ENCODE peak calls at places on chromosomes 16 and 17, in nine cellular contexts. W is tibial nerve, P is A549, G is sigmoid colon, C is cardiac muscle cell, M is stomach, U is heart left ventricle, Z is tibial artery, R is uterus. D is an unnamed sample. For H3K4me1, the result is how much of the 10 kb centered on the place peaks cover.

GRCh38 chr16:69187891-69188451 is 1.0 kb downstream of the SNTB2 start:
- DNase-seq in W (peak), P (peak), G (peak), C (peak), M (peak), U (peak), Z (peak), R (peak), D (peak)

GRCh38 chr17:67260051-67260987 is 15.3 kb upstream of the HELZ start:
- DNase-seq in W (no peak), P (no peak), G (peak), C (no peak), M (no peak), U (no peak), Z (peak), R (peak), D (peak)

GRCh38 chr17:28878158-28878910 is 19.2 kb downstream of the FLOT2 start:
- DNase-seq in W (no peak), P (no peak), G (no peak), C (no peak), M (no peak), U (no peak), Z (no peak), R (no peak), D (peak)

GRCh38 chr16:56589141-56590039 is at the start of gene MT3:
- DNase-seq in W (no peak), P (no peak), G (no peak), C (peak), M (no peak), U (no peak), Z (no peak), R (no peak), D (no peak)

GRCh38 chr17:48389903-48390302 is 40.1 kb downstream of the SKAP1 start:
- DNase-seq in W (no peak), P (no peak), G (no peak), C (no peak), M (no peak), U (no peak), Z (no peak), R (no peak), D (no peak)

GRCh38 chr17:12667299-12667958 is 1.7 kb downstream of the MYOCD start:
- DNase-seq in W (no peak), P (peak), G (peak), C (peak), M (no peak), U (peak), Z (no peak), R (peak), D (peak)

GRCh38 chr17:40068917-40069750 is 6.4 kb downstream of the THRA start:
- DNase-seq in W (peak), P (no peak), G (peak), C (peak), M (peak), U (peak), Z (peak), R (peak), D (no peak)

GRCh38 chr17:77454560-77455095 is 313.9 kb downstream of the SEC14L1 start:
- DNase-seq in W (no peak), P (no peak), G (no peak), C (no peak), M (no peak), U (no peak), Z (no peak), R (no peak), D (no peak)

GRCh38 chr17:47288531-47289116 is 35.0 kb downstream of the ITGB3 start:
- DNase-seq in W (no peak), P (no peak), G (no peak), C (no peak), M (no peak), U (no peak), Z (no peak), R (no peak), D (no peak)

GRCh38 chr16:51382940-51383339 is 231.9 kb upstream of the SALL1 start:
- DNase-seq in W (no peak), P (no peak), G (no peak), C (no peak), M (no peak), U (no peak), Z (no peak), R (no peak), D (no peak)

GRCh38 chr16:67516296-67517177 is 12.1 kb upstream of the RIPOR1 start:
- DNase-seq in W (no peak), P (peak), G (no peak), C (no peak), M (no peak), U (no peak), Z (no peak), R (no peak), D (no peak)

GRCh38 chr16:11233727-11234376 is 22.2 kb downstream of the SOCS1 start:
- DNase-seq in W (no peak), P (no peak), G (no peak), C (no peak), M (no peak), U (no peak), Z (no peak), R (no peak), D (no peak)

GRCh38 chr17:67544364-67544763 is 167.3 kb downstream of the PITPNC1 start:
- DNase-seq in W (no peak), P (no peak), G (no peak), C (no peak), M (no peak), U (no peak), Z (no peak), R (no peak), D (no peak)

DNA sequence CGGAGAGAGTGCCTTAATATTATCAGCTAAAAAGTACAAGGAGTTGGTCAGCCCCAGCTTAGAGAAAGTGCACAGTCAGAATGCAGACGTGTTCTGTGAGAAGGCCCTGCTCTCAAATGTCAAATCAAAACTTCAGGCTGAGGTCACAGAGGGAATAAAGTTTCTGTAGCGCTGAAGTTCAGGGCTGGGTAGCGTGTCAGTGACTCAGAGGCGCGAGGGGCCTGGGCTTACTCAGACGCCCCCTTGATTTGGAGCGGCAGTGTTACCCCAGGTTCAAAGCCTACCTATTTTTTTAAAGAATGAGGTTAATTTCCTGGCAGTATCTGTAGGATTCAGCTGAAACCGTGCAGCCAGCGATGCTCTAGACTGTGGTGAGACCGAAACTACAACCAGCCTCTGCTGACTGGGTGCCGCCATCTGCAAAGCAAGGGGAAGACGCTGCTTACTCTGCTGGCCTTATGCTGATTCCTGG is 4.8 kb downstream of the CIAO3 start:
- DNase-seq in W (no peak), P (no peak), G (no peak), C (no peak), M (no peak), U (no peak), Z (no peak), R (no peak), D (no peak)
- H3K27ac ChIP-seq in W (no peak), P (no peak), G (no peak), C (no peak), M (no peak), U (no peak), Z (no peak), R (no peak), D (no peak)

GRCh38 chr17:65193305-65194293 is 56.4 kb downstream of the RGS9 start:
- DNase-seq in W (no peak), P (no peak), G (no peak), C (no peak), M (no peak), U (no peak), Z (no peak), R (no peak), D (no peak)
- H3K4me1 ChIP-seq in W (under half), P (under half), G (under half), C (under half), M (under half), U (under half), Z (under half), R (under half), D (under half)

GRCh38 chr17:18190629-18191028 is 7.0 kb downstream of the ALKBH5 start:
- DNase-seq in W (no peak), P (no peak), G (no peak), C (no peak), M (no peak), U (no peak), Z (no peak), R (no peak), D (no peak)

GRCh38 chr17:18194394-18194793 is 10.8 kb downstream of the ALKBH5 start:
- DNase-seq in W (no peak), P (no peak), G (no peak), C (no peak), M (no peak), U (no peak), Z (no peak), R (no peak), D (no peak)

GRCh38 chr17:18191071-18191667 is 7.5 kb downstream of the ALKBH5 start:
- DNase-seq in W (no peak), P (no peak), G (peak), C (no peak), M (peak), U (peak), Z (no peak), R (peak), D (no peak)

GRCh38 chr17:18194804-18195203 is 11.2 kb downstream of the ALKBH5 start:
- DNase-seq in W (no peak), P (no peak), G (no peak), C (no peak), M (no peak), U (no peak), Z (no peak), R (no peak), D (no peak)

DNA sequence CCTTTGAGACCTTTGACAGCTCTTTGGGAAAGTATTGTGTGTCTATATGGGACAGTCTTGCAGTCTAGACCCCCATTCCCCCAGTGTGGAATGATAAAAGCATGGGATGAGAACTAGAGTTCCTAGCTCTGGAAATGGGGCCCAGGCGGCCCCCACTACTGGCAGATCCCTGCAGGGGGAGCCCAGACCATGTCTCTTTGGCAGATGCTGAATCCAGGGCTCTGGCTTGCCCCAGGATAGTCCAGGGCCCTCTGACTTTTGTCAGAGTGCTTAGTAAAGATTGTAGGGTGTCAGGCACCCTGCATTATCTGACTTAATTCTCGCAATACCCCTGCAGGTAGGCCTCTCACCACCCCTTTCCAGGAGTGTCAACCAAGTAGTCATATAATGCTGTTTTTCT is 8.3 kb downstream of the ALKBH5 start:
- DNase-seq in W (no peak), P (peak), G (no peak), C (no peak), M (no peak), U (no peak), Z (no peak), R (no peak), D (no peak)
- TF ChIP-seq CTCF in W (no peak), P (peak), G (no peak), C (peak), M (no peak), U (no peak), Z (peak), R (no peak), D (peak)

DNA sequence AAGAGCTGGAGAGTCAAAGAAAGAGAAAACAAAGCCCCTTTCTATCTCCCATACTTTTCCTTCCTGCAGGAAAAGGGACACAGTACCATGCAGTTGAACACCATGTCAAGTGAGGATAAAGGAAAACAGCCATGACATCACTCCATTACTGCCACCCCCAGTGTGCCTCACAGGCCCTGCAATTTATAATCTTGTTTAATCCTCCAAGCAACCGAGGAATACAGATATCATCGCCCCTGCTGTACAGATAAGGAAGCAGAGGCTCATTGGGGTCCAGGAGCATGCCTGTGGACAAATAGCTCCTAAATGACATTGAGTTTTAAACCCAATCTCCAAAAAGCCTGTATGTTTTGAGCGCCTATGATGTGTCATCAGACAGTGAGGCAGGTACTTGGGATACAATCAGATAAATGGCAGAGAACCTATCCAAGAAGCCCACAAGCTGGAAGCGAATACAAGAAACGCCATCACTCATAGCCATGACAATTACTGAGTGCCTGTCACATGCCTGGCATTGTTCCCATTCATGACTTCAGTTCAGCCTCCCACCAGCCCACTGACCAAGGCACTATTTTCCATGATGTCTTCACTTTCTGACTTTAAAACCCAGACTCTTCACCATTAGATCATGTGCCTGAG is 45.5 kb downstream of the CPPED1 start:
- DNase-seq in W (no peak), P (no peak), G (no peak), C (peak), M (no peak), U (no peak), Z (no peak), R (no peak), D (no peak)
- H3K27ac ChIP-seq in W (peak), P (no peak), G (no peak), C (peak), M (no peak), U (no peak), Z (no peak), R (no peak), D (no peak)

D was measured in foreskin keratinocyte.